ENCODE peak calls at places on chromosomes 16 and 17, in eight cellular contexts. M is adrenal gland, B is myocyte, G is GM04504, J is fibroblast of the conjunctiva, N is astrocyte of the spinal cord, I is HepG2, A is tibial nerve. S is an unnamed sample.

GRCh38 chr16:1997591-1998359 is 8.0 kb downstream of the SYNGR3 start:
- DNase-seq in M (no peak), B (no peak), G (no peak), J (no peak), N (no peak), I (no peak), A (no peak), S (no peak)

GRCh38 chr16:16782153-16782552 is 403.2 kb downstream of the NPIPA7 start:
- DNase-seq in M (no peak), B (no peak), G (no peak), J (no peak), N (no peak), I (no peak), A (no peak), S (no peak)

GRCh38 chr16:55622930-55623561 is 32.7 kb upstream of the SLC6A2 start:
- DNase-seq in M (peak), B (no peak), G (no peak), J (no peak), N (peak), I (peak), A (no peak), S (peak)

GRCh38 chr16:69150146-69150865 is 17.9 kb downstream of the UTP4 start:
- DNase-seq in M (peak), B (peak), G (peak), J (peak), N (peak), I (peak), A (peak), S (peak)

GRCh38 chr17:233473-233941 is 52.1 kb upstream of the DOC2B start:
- DNase-seq in M (no peak), B (no peak), G (no peak), J (no peak), N (no peak), I (peak), A (no peak), S (no peak)

GRCh38 chr16:1538804-1539520 is 5.5 kb downstream of the TMEM204 start:
- DNase-seq in M (no peak), B (no peak), G (no peak), J (no peak), N (no peak), I (no peak), A (no peak), S (no peak)

GRCh38 chr16:57755726-57756423 is 20.3 kb downstream of the KATNB1 start:
- DNase-seq in M (no peak), B (no peak), G (no peak), J (no peak), N (no peak), I (no peak), A (no peak), S (no peak)

GRCh38 chr16:54503011-54503410 is 216.4 kb upstream of the IRX3 start:
- DNase-seq in M (peak), B (no peak), G (no peak), J (no peak), N (no peak), I (no peak), A (no peak), S (no peak)

GRCh38 chr17:83183951-83184506 is 104.6 kb downstream of the METRNL start:
- DNase-seq in M (no peak), B (no peak), G (no peak), J (no peak), N (no peak), I (no peak), A (peak), S (no peak)

GRCh38 chr16:46658925-46659324 is 30.1 kb downstream of the VPS35 start:
- DNase-seq in M (peak), B (peak), G (no peak), J (no peak), N (peak), I (no peak), A (peak), S (no peak)

GRCh38 chr16:5015887-5016286 is 17.8 kb downstream of the NAGPA start:
- DNase-seq in M (no peak), B (no peak), G (no peak), J (no peak), N (no peak), I (no peak), A (no peak), S (no peak)